ENCODE peak calls at places on chromosomes 1 and 21, in five cellular contexts. One of them, this sample, is unnamed.

GRCh38 chr1:7042322-7043231 is 257.3 kb downstream of the CAMTA1 start:
- DNase-seq in activated T-cell treated with anti-CD3 and anti-CD28 coated beads for 48 hours: no peak
- DNase-seq in type B pancreatic cell: no peak
- DNase-seq in frontal cortex: no peak
- DNase-seq in ureter: no peak
- DNase-seq in this sample: no peak

GRCh38 chr1:16173447-16174260 is 17.8 kb upstream of the EPHA2 start:
- DNase-seq in activated T-cell treated with anti-CD3 and anti-CD28 coated beads for 48 hours: no peak
- DNase-seq in frontal cortex: no peak
- DNase-seq in ureter: peak; percentile 92
- DNase-seq in type B pancreatic cell: no peak
- DNase-seq in this sample: no peak

GRCh38 chr1:244445320-244446181 is 6.2 kb downstream of the ADSS2 start:
- DNase-seq in frontal cortex: no peak
- DNase-seq in type B pancreatic cell: no peak
- DNase-seq in ureter: no peak
- DNase-seq in activated T-cell treated with anti-CD3 and anti-CD28 coated beads for 48 hours: no peak
- DNase-seq in this sample: no peak

GRCh38 chr21:26135520-26135919 is 35.0 kb downstream of the APP start:
- DNase-seq in activated T-cell treated with anti-CD3 and anti-CD28 coated beads for 48 hours: no peak
- DNase-seq in frontal cortex: no peak
- DNase-seq in ureter: no peak
- DNase-seq in type B pancreatic cell: no peak
- DNase-seq in this sample: no peak

GRCh38 chr1:184755226-184756065 is 788 bp upstream of the EDEM3 start:
- DNase-seq in ureter: no peak
- DNase-seq in activated T-cell treated with anti-CD3 and anti-CD28 coated beads for 48 hours: no peak
- DNase-seq in type B pancreatic cell: no peak
- DNase-seq in frontal cortex: peak; percentile 11
- DNase-seq in this sample: no peak

GRCh38 chr1:211613108-211613947 is 34.4 kb upstream of the SLC30A1 start:
- DNase-seq in type B pancreatic cell: no peak
- DNase-seq in activated T-cell treated with anti-CD3 and anti-CD28 coated beads for 48 hours: no peak
- DNase-seq in frontal cortex: no peak
- DNase-seq in ureter: peak; percentile 80
- DNase-seq in this sample: peak; percentile 92

GRCh38 chr1:2053217-2053616 is 3.0 kb downstream of the PRKCZ start:
- DNase-seq in frontal cortex: no peak
- DNase-seq in activated T-cell treated with anti-CD3 and anti-CD28 coated beads for 48 hours: no peak
- DNase-seq in type B pancreatic cell: no peak
- DNase-seq in ureter: no peak
- DNase-seq in this sample: no peak

GRCh38 chr21:23900727-23901126 is 1706.6 kb downstream of the MRPL39 start:
- DNase-seq in activated T-cell treated with anti-CD3 and anti-CD28 coated beads for 48 hours: no peak
- DNase-seq in frontal cortex: no peak
- DNase-seq in ureter: no peak
- DNase-seq in type B pancreatic cell: no peak
- DNase-seq in this sample: no peak

GRCh38 chr1:85894651-85895050 is 186.4 kb upstream of the ZNHIT6 start:
- DNase-seq in frontal cortex: no peak
- DNase-seq in type B pancreatic cell: no peak
- DNase-seq in activated T-cell treated with anti-CD3 and anti-CD28 coated beads for 48 hours: no peak
- DNase-seq in ureter: no peak
- DNase-seq in this sample: no peak

GRCh38 chr1:13577846-13578245 is 5.8 kb upstream of the PDPN start:
- DNase-seq in frontal cortex: no peak
- DNase-seq in activated T-cell treated with anti-CD3 and anti-CD28 coated beads for 48 hours: no peak
- DNase-seq in type B pancreatic cell: no peak
- DNase-seq in ureter: no peak
- DNase-seq in this sample: no peak

GRCh38 chr1:8571200-8571984 is 246.0 kb downstream of the RERE start:
- DNase-seq in activated T-cell treated with anti-CD3 and anti-CD28 coated beads for 48 hours: no peak
- DNase-seq in type B pancreatic cell: no peak
- DNase-seq in ureter: no peak
- DNase-seq in frontal cortex: no peak
- DNase-seq in this sample: no peak

GRCh38 chr1:186722711-186723309 is 42.6 kb upstream of the PTGS2 start:
- DNase-seq in type B pancreatic cell: no peak
- DNase-seq in activated T-cell treated with anti-CD3 and anti-CD28 coated beads for 48 hours: no peak
- DNase-seq in ureter: no peak
- DNase-seq in frontal cortex: no peak
- DNase-seq in this sample: no peak

This sample was measured in coronary artery.